ENCODE peak calls at places on chromosome 22, in seven cellular contexts. J, X, P, A, V, W and I are unnamed samples.

GRCh38 chr22:28112548-28113043 is 193.5 kb upstream of the PITPNB start:
- DNase-seq in J (peak), X (no peak), P (peak), A (no peak), V (no peak), W (peak), I (peak)

GRCh38 chr22:45265546-45265945 is 19.2 kb upstream of the UPK3A start:
- DNase-seq in J (no peak), X (no peak), P (no peak), A (no peak), V (no peak), W (no peak), I (no peak)

GRCh38 chr22:32870474-32870873 is 69.0 kb downstream of the TIMP3 start:
- DNase-seq in J (no peak), X (no peak), P (no peak), A (no peak), V (no peak), W (no peak), I (no peak)

GRCh38 chr22:41596776-41597634 is 7.4 kb upstream of the PMM1 start:
- DNase-seq in J (peak), X (peak), P (no peak), A (peak), V (peak), W (peak), I (peak)

GRCh38 chr22:21928048-21928447 is 24.6 kb downstream of the PPM1F start:
- DNase-seq in J (no peak), X (no peak), P (no peak), A (no peak), V (no peak), W (peak), I (no peak)

GRCh38 chr22:36081023-36081431 is 52.4 kb upstream of the RBFOX2 start:
- DNase-seq in J (no peak), X (no peak), P (no peak), A (no peak), V (no peak), W (no peak), I (no peak)

GRCh38 chr22:31210830-31211503 is 1.1 kb upstream of the LIMK2 start:
- DNase-seq in J (peak), X (no peak), P (no peak), A (peak), V (no peak), W (no peak), I (no peak)

GRCh38 chr22:20859615-20860014 is 808 bp downstream of the SNAP29 start:
- DNase-seq in J (no peak), X (no peak), P (no peak), A (no peak), V (no peak), W (no peak), I (no peak)

GRCh38 chr22:45101828-45102227 is 61.9 kb upstream of the NUP50 start:
- DNase-seq in J (peak), X (peak), P (no peak), A (peak), V (peak), W (peak), I (peak)

GRCh38 chr22:46319319-46319718 is 16.2 kb upstream of the TRMU start:
- DNase-seq in J (no peak), X (no peak), P (no peak), A (no peak), V (no peak), W (no peak), I (no peak)

GRCh38 chr22:40525250-40525884 is 111.2 kb downstream of the MRTFA start:
- DNase-seq in J (no peak), X (peak), P (no peak), A (peak), V (peak), W (peak), I (peak)

GRCh38 chr22:31737932-31738331 is 12.0 kb downstream of the PRR14L start:
- DNase-seq in J (no peak), X (no peak), P (no peak), A (no peak), V (no peak), W (no peak), I (no peak)

GRCh38 chr22:49936018-49936972 is 17.9 kb downstream of the CRELD2 start:
- DNase-seq in J (peak), X (peak), P (peak), A (peak), V (peak), W (peak), I (peak)

GRCh38 chr22:41367680-41368542 is 13.8 kb upstream of the TEF start:
- DNase-seq in J (peak), X (no peak), P (no peak), A (no peak), V (peak), W (peak), I (peak)

GRCh38 chr22:23583836-23584235 is 3.7 kb upstream of the IGLL1 start:
- DNase-seq in J (no peak), X (no peak), P (no peak), A (no peak), V (no peak), W (no peak), I (no peak)

GRCh38 chr22:24952837-24953293 is 349 bp downstream of the KIAA1671 start:
- DNase-seq in J (peak), X (no peak), P (no peak), A (no peak), V (peak), W (peak), I (peak)

GRCh38 chr22:30245181-30245984 is 1.2 kb downstream of the LIF start:
- DNase-seq in J (peak), X (no peak), P (no peak), A (peak), V (no peak), W (no peak), I (no peak)

GRCh38 chr22:26610072-26610958 is 7.5 kb downstream of the CRYBB1 start:
- DNase-seq in J (no peak), X (no peak), P (no peak), A (peak), V (no peak), W (no peak), I (no peak)

GRCh38 chr22:38578505-38578904 is 8.5 kb upstream of the DMC1 start:
- DNase-seq in J (no peak), X (no peak), P (no peak), A (no peak), V (no peak), W (no peak), I (no peak)

GRCh38 chr22:49702068-49702397 is 125.6 kb downstream of the BRD1 start:
- DNase-seq in J (no peak), X (no peak), P (no peak), A (no peak), V (no peak), W (no peak), I (no peak)

GRCh38 chr22:30044369-30044768 is 35.9 kb upstream of the HORMAD2 start:
- DNase-seq in J (peak), X (no peak), P (no peak), A (peak), V (no peak), W (no peak), I (peak)

GRCh38 chr22:45376703-45377102 is 36.7 kb downstream of the SMC1B start:
- DNase-seq in J (no peak), X (peak), P (no peak), A (no peak), V (no peak), W (peak), I (peak)

GRCh38 chr22:47138898-47139789 is 376.7 kb downstream of the TBC1D22A start:
- DNase-seq in J (no peak), X (no peak), P (no peak), A (no peak), V (no peak), W (peak), I (peak)

GRCh38 chr22:25081409-25081824 is 118.2 kb upstream of the CRYBB3 start:
- DNase-seq in J (peak), X (peak), P (no peak), A (peak), V (peak), W (peak), I (peak)

GRCh38 chr22:43643362-43643761 is 168.7 kb downstream of the EFCAB6 start:
- DNase-seq in J (no peak), X (no peak), P (no peak), A (no peak), V (no peak), W (no peak), I (peak)

GRCh38 chr22:24028533-24028932 is 17.4 kb downstream of the CABIN1 start:
- DNase-seq in J (no peak), X (no peak), P (no peak), A (no peak), V (no peak), W (no peak), I (no peak)

GRCh38 chr22:20099099-20099711 is 16.7 kb upstream of the RANBP1 start:
- DNase-seq in J (no peak), X (no peak), P (no peak), A (no peak), V (no peak), W (no peak), I (no peak)